ENCODE peak calls at places on chromosomes 7 and 10, in four cellular contexts. One of them, this sample, is unnamed.

GRCh38 chr10:77553966-77554365 is 83.6 kb downstream of the KCNMA1 start:
- DNase-seq in GM12878: no peak
- DNase-seq in A549: no peak
- DNase-seq in K562: no peak
- DNase-seq in this sample: no peak

GRCh38 chr10:118106426-118106825 is 59.7 kb upstream of the RAB11FIP2 start:
- DNase-seq in K562: peak
- DNase-seq in A549: no peak
- DNase-seq in GM12878: no peak
- DNase-seq in this sample: peak

GRCh38 chr7:22452142-22452763 is 47.7 kb downstream of the STEAP1B start:
- DNase-seq in GM12878: no peak
- DNase-seq in A549: peak
- DNase-seq in K562: peak
- DNase-seq in this sample: no peak

GRCh38 chr10:16870331-16870730 is 53.1 kb upstream of the RSU1 start:
- DNase-seq in A549: no peak
- DNase-seq in GM12878: no peak
- DNase-seq in K562: no peak
- DNase-seq in this sample: peak

GRCh38 chr7:90322837-90323236 is 1.7 kb upstream of the FAM237B start:
- DNase-seq in GM12878: no peak
- DNase-seq in K562: no peak
- DNase-seq in A549: no peak
- DNase-seq in this sample: no peak

GRCh38 chr7:20238268-20238753 is 21.1 kb upstream of the MACC1 start:
- DNase-seq in K562: no peak
- DNase-seq in A549: no peak
- DNase-seq in GM12878: no peak
- DNase-seq in this sample: no peak

GRCh38 chr10:96716396-96716795 is 3.9 kb downstream of the PIK3AP1 start:
- DNase-seq in A549: no peak
- DNase-seq in GM12878: no peak
- DNase-seq in K562: no peak
- DNase-seq in this sample: no peak

GRCh38 chr10:35770817-35771355 is 128.8 kb upstream of the FZD8 start:
- DNase-seq in K562: no peak
- DNase-seq in A549: no peak
- DNase-seq in GM12878: no peak
- DNase-seq in this sample: no peak

GRCh38 chr7:29207023-29207422 is 12.4 kb downstream of the CHN2 start:
- DNase-seq in GM12878: no peak
- DNase-seq in A549: no peak
- DNase-seq in K562: no peak
- DNase-seq in this sample: no peak

GRCh38 chr10:49632406-49633317 is 18.8 kb downstream of the CHAT start:
- DNase-seq in K562: no peak
- DNase-seq in GM12878: no peak
- DNase-seq in A549: no peak
- DNase-seq in this sample: peak

GRCh38 chr7:106284516-106285050 is at the start of gene NAMPT:
- DNase-seq in A549: no peak
- DNase-seq in GM12878: no peak
- DNase-seq in K562: peak
- DNase-seq in this sample: no peak

GRCh38 chr10:17379151-17379690 is 75.2 kb downstream of the ST8SIA6 start:
- DNase-seq in A549: no peak
- DNase-seq in GM12878: no peak
- DNase-seq in K562: no peak
- DNase-seq in this sample: no peak

GRCh38 chr7:139192014-139192706 is 38.9 kb upstream of the UBN2 start:
- DNase-seq in K562: no peak
- DNase-seq in A549: no peak
- DNase-seq in GM12878: no peak
- DNase-seq in this sample: peak

GRCh38 chr10:49364747-49365146 is 31.1 kb downstream of the DRGX start:
- DNase-seq in A549: no peak
- DNase-seq in K562: no peak
- DNase-seq in GM12878: no peak
- DNase-seq in this sample: no peak

GRCh38 chr10:44242091-44242490 is 142.8 kb downstream of the CXCL12 start:
- DNase-seq in GM12878: no peak
- DNase-seq in A549: no peak
- DNase-seq in K562: no peak
- DNase-seq in this sample: no peak

GRCh38 chr10:12954866-12955265 is 46.6 kb downstream of the CCDC3 start:
- DNase-seq in A549: no peak
- DNase-seq in GM12878: no peak
- DNase-seq in K562: no peak
- DNase-seq in this sample: no peak

GRCh38 chr7:332020-332517 is 42.1 kb downstream of the FOXL3 start:
- DNase-seq in A549: no peak
- DNase-seq in K562: no peak
- DNase-seq in GM12878: no peak
- DNase-seq in this sample: no peak

GRCh38 chr10:46523881-46524470 is 32.5 kb downstream of the GPRIN2 start:
- DNase-seq in K562: no peak
- DNase-seq in A549: peak
- DNase-seq in GM12878: no peak
- DNase-seq in this sample: peak

GRCh38 chr7:29224726-29225125 is 30.2 kb downstream of the CHN2 start:
- DNase-seq in K562: no peak
- DNase-seq in GM12878: no peak
- DNase-seq in A549: no peak
- DNase-seq in this sample: no peak

GRCh38 chr10:123398180-123398591 is 244.0 kb downstream of the BUB3 start:
- DNase-seq in GM12878: peak
- DNase-seq in A549: no peak
- DNase-seq in K562: no peak
- DNase-seq in this sample: no peak

GRCh38 chr10:102549549-102549948 is 45.8 kb downstream of the SUFU start:
- DNase-seq in K562: no peak
- DNase-seq in GM12878: no peak
- DNase-seq in A549: no peak
- DNase-seq in this sample: no peak
- TF ChIP-seq ELK1 in K562: no peak
- TF ChIP-seq ELK1 in GM12878: no peak
- TF ChIP-seq ELK1 in A549: no peak
- TF ChIP-seq ELK1 in this sample: no peak

DNA sequence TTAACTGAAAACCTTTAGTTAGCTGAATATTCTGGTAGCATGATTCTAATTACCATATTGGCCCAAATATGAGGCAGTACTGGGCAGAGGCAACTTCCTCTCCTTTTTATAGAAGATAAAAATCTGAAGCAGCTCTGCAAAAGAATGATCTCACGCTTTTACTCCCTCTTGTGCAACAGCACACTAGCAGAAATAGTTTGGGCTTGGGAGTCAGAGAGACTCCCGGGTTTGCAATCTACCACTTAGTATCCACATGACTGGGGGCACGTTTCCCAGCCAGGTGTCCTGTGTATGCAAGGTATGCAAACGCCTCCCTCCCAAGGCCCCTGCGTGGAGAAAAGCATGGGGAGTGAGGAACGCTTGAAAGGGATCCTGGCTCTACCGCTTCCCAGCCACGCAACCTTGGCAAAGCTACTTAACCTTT is 47.2 kb upstream of the RHEB start:
- DNase-seq in A549: no peak
- DNase-seq in K562: no peak
- DNase-seq in GM12878: no peak
- DNase-seq in this sample: peak
- TF ChIP-seq ELK1 in A549: no peak
- TF ChIP-seq ELK1 in K562: no peak
- TF ChIP-seq ELK1 in GM12878: no peak
- TF ChIP-seq ELK1 in this sample: no peak

GRCh38 chr10:110138197-110138812 is 69.1 kb upstream of the MXI1 start:
- DNase-seq in GM12878: no peak
- DNase-seq in A549: peak
- DNase-seq in K562: peak
- DNase-seq in this sample: peak
- TF ChIP-seq ELK1 in GM12878: no peak
- TF ChIP-seq ELK1 in A549: no peak
- TF ChIP-seq ELK1 in K562: no peak
- TF ChIP-seq ELK1 in this sample: no peak

DNA sequence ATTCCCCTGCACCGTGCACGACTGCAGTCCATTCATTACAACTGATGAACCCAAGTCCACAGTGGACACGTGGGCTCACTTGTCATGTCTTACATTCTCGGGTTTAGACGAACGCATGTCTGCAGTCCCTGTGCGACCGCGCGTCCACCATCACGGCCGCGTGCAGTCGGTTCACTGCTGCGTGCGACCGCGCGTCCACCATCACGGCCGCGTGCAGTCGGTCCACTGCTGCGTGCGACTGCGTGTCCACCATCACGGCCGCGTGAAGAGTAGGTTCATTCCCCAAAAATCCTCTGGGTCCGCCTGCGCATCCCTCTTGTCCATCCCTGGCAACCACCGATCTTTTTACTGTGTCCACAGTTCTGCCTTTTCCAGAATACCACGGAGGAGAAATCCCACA is 100.5 kb downstream of the MAD1L1 start:
- DNase-seq in K562: no peak
- DNase-seq in GM12878: no peak
- DNase-seq in A549: no peak
- DNase-seq in this sample: no peak
- TF ChIP-seq ELK1 in K562: no peak
- TF ChIP-seq ELK1 in GM12878: no peak
- TF ChIP-seq ELK1 in A549: no peak
- TF ChIP-seq ELK1 in this sample: no peak

GRCh38 chr10:23293973-23294372 is 50.6 kb downstream of the C10orf67 start:
- DNase-seq in K562: no peak
- DNase-seq in GM12878: no peak
- DNase-seq in A549: no peak
- DNase-seq in this sample: no peak

GRCh38 chr10:23294638-23295247 is 49.9 kb downstream of the C10orf67 start:
- DNase-seq in GM12878: no peak
- DNase-seq in A549: no peak
- DNase-seq in K562: no peak
- DNase-seq in this sample: peak

GRCh38 chr10:23293145-23293724 is 51.4 kb downstream of the C10orf67 start:
- DNase-seq in GM12878: peak
- DNase-seq in A549: peak
- DNase-seq in K562: peak
- DNase-seq in this sample: peak

DNA sequence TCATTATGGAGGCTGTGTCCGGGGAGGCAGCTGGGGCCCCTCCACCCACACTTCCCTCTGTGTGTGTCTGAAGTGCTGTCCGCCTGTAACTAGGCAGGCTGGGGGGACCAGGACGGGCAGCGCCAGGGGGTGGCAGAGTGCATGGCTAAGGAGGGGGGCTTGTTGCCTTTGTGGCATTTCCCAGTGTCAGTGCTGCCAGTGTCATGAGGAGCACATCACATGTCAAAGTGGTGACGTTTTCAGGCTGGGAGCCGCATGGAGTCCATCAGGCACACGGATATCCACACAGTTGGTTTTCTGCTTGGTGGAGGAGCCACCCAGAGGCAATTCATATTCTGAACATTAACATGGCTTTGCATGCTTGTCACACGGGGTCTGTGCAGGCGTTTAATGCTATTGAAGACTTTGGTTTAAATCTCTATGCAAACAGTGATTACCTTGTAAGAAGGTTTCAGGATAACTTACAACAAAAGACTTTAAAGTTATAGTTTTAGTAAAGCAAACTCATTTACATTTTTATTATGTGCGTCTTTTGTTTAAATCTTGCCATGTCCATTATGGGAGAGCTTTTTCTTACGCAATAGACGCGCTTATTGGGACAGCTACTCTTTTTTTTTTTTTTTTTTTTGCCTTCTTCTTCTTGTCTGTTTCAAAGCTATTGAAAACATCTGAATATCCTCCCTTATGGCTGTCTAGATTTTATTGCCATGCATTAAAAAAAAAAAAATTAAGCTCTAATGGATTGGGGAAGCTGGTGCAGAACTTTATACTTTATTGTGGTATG is 52.9 kb downstream of the C10orf67 start:
- DNase-seq in A549: no peak
- DNase-seq in K562: no peak
- DNase-seq in GM12878: no peak
- DNase-seq in this sample: no peak
- TF ChIP-seq ELK1 in A549: no peak
- TF ChIP-seq ELK1 in K562: no peak
- TF ChIP-seq ELK1 in GM12878: no peak
- TF ChIP-seq ELK1 in this sample: no peak

DNA sequence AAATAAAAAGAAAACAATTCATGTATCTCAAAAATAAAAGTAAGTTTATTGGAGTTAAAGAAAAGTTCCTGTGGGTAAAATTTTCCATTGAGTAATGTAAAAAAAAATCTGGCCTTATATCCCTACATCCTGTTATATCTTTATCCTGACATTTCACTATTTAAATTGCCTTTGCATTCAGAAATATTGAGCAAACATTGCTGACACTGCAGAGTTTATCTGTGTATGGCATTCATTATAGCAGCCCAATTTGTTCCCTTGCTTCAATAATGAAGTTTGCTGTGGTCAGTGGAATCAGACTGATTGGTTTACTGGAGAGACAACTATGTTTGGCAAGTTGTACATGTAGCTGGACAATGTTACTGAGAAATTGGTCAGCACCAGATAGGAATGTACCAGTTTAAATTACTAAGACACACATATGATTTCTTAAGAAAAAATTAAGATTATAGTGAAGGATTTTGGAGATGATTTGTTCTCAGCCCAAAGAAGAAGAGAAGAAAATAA is 271.7 kb downstream of the ANKRD7 start:
- DNase-seq in K562: no peak
- DNase-seq in GM12878: no peak
- DNase-seq in A549: no peak
- DNase-seq in this sample: no peak
- TF ChIP-seq ELK1 in K562: no peak
- TF ChIP-seq ELK1 in GM12878: no peak
- TF ChIP-seq ELK1 in A549: no peak
- TF ChIP-seq ELK1 in this sample: no peak

DNA sequence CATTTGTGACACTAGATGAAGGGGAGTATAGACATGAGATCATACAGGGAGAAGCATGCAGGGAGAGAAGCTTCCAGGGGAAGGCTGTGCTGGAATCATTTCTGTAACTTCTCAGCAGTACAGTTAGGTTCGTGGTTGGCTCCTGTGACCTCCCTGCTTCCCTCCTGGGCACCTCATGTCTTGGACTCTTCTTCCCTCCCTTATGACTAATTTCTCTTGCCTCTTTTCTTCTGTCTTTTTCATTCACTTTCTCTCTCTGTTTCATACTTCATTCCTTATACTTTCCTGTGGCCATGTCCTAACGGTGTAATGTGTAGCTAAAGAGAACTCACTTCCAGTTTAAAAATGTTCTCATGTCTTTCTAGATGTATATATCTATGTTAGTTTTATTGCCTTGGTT is 19.1 kb upstream of the HKDC1 start:
- DNase-seq in GM12878: no peak
- DNase-seq in A549: no peak
- DNase-seq in K562: no peak
- DNase-seq in this sample: peak
- TF ChIP-seq ELK1 in GM12878: no peak
- TF ChIP-seq ELK1 in A549: no peak
- TF ChIP-seq ELK1 in K562: no peak
- TF ChIP-seq ELK1 in this sample: no peak

GRCh38 chr7:127391591-127392181 is 822 bp downstream of the ZNF800 start:
- DNase-seq in A549: peak
- DNase-seq in K562: peak
- DNase-seq in GM12878: no peak
- DNase-seq in this sample: peak
- TF ChIP-seq ELK1 in A549: no peak
- TF ChIP-seq ELK1 in K562: no peak
- TF ChIP-seq ELK1 in GM12878: no peak
- TF ChIP-seq ELK1 in this sample: no peak

This sample was measured in IMR-90.